ENCODE peak calls at places on chromosomes 3 and 15, in six cellular contexts. X is right lobe of liver, E is RWPE1, N is body of pancreas, R is suprapubic skin, Z is upper lobe of left lung. J is an unnamed sample.

GRCh38 chr3:36373084-36373483 is 7.2 kb upstream of the STAC start:
- DNase-seq in N (no peak), X (no peak), E (no peak), R (no peak), Z (no peak), J (no peak)

GRCh38 chr3:122247825-122248185 is 64.3 kb downstream of the CASR start:
- DNase-seq in Z (no peak), R (no peak), N (peak; percentile 22), X (no peak), E (no peak), J (no peak)

GRCh38 chr3:38493019-38493418 is 3.1 kb upstream of the EXOG start:
- DNase-seq in Z (no peak), R (no peak), E (no peak), X (no peak), N (no peak), J (no peak)

GRCh38 chr15:68335251-68335650 is 57.7 kb downstream of the FEM1B start:
- DNase-seq in R (no peak), X (peak; percentile 69), E (peak; percentile 36), Z (no peak), N (peak; percentile 78), J (no peak)

GRCh38 chr3:127959873-127960272 is 44.8 kb downstream of the KBTBD12 start:
- DNase-seq in Z (peak; percentile 36), N (peak; percentile 59), X (no peak), E (peak; percentile 25), R (no peak), J (no peak)

GRCh38 chr15:46892621-46893160 is 824.6 kb upstream of the SEMA6D start:
- DNase-seq in E (peak; percentile 1), Z (no peak), R (no peak), X (no peak), N (no peak), J (no peak)

GRCh38 chr3:138950006-138950644 is 3.1 kb downstream of the FOXL2NB start:
- DNase-seq in Z (no peak), R (no peak), E (no peak), X (no peak), N (no peak), J (no peak)

GRCh38 chr3:64150527-64151238 is 74.6 kb downstream of the PRICKLE2 start:
- DNase-seq in N (peak; percentile 86), Z (peak; percentile 82), R (no peak), E (no peak), X (no peak), J (peak; percentile 81)

GRCh38 chr3:133192363-133192945 is 154.3 kb downstream of the TMEM108 start:
- DNase-seq in Z (no peak), X (no peak), R (no peak), E (no peak), N (no peak), J (no peak)

GRCh38 chr15:65189102-65189740 is 4.1 kb upstream of the CLPX start:
- DNase-seq in R (no peak), Z (no peak), E (peak; percentile 62), N (no peak), X (no peak), J (no peak)

GRCh38 chr15:63238796-63239195 is 38.6 kb upstream of the APH1B start:
- DNase-seq in R (no peak), X (no peak), N (no peak), Z (no peak), E (peak; percentile 71), J (no peak)

GRCh38 chr15:90286678-90287077 is 21.2 kb downstream of the NGRN start:
- DNase-seq in X (no peak), R (no peak), N (no peak), Z (no peak), E (peak; percentile 53), J (no peak)

GRCh38 chr3:108513961-108514360 is 3.6 kb upstream of the MYH15 start:
- DNase-seq in E (no peak), Z (no peak), R (no peak), N (no peak), X (no peak), J (no peak)

GRCh38 chr15:63941698-63942465 is 104.4 kb downstream of the DAPK2 start:
- DNase-seq in X (peak; percentile 32), N (no peak), E (no peak), R (no peak), Z (no peak), J (no peak)

GRCh38 chr15:101203029-101203428 is 48.8 kb downstream of the CHSY1 start:
- DNase-seq in E (no peak), Z (no peak), N (no peak), X (no peak), R (no peak), J (no peak)

GRCh38 chr3:63974451-63974850 is 48.8 kb downstream of the PSMD6 start:
- DNase-seq in Z (no peak), R (no peak), X (no peak), N (no peak), E (no peak), J (no peak)

GRCh38 chr3:110940074-110940473 is 131.5 kb upstream of the NECTIN3 start:
- DNase-seq in Z (no peak), N (no peak), E (no peak), X (no peak), R (no peak), J (no peak)

GRCh38 chr3:19946291-19946831 is 536 bp upstream of the RAB5A start:
- DNase-seq in N (no peak), Z (no peak), X (no peak), E (no peak), R (peak; percentile 63), J (no peak)

GRCh38 chr3:46862689-46863020 is 589 bp downstream of the MYL3 start:
- DNase-seq in N (no peak), Z (no peak), E (no peak), X (no peak), R (no peak), J (no peak)

GRCh38 chr3:46861293-46861995 is 1.8 kb downstream of the MYL3 start:
- DNase-seq in N (no peak), R (peak; percentile 47), Z (peak; percentile 13), E (no peak), X (peak; percentile 37), J (no peak)

GRCh38 chr3:46861996-46862688 is 1.1 kb downstream of the MYL3 start:
- DNase-seq in R (peak; percentile 44), E (no peak), Z (no peak), X (peak; percentile 47), N (no peak), J (peak; percentile 3)

GRCh38 chr3:46858996-46859710 is 4.1 kb downstream of the MYL3 start:
- DNase-seq in N (no peak), X (peak; percentile 30), E (no peak), Z (peak; percentile 8), R (peak; percentile 44), J (peak; percentile 27)

DNA sequence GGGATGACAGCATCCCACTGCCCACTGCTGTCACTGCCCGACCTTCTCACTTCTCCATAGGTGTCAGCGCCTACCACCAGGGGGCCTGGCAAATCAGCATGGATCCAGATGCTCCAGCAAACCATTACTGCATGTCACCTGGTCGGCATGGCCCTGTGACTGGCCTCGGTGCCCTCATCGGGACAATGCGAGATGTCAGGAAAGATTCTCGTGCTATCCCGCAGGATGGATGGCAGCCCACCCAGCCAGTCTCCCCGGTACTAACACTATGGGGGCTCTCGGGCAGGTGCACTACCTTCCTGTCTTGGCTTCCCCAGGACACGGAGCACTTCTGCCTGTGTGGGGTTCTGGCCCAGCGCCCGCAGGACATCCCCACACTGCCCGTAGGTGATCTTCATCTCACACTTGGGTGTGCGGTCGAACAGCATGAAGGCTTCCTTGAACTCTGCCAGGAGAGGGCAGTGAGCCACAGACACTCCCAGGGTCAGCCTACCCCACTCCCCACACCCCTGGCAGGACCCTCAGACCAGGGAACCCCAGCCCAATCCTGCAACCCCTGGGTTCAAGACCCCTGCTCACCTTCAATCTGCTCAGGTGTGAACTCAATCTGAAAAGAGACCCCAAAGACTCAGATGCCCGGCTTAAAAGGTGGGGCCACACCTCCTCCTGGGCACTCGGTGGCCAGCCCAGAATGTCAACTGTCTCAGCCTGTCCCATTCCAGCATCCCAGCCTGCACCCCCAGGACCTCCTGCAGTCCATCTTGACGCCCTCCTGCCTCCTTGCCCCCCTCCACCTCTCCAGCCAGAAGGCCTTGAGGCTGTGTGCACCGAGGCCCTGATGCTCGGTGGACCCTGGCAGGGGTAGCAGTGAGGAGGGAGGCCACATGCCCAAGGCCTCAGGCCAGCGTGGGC is 2.6 kb downstream of the MYL3 start:
- DNase-seq in X (peak; percentile 53), R (peak; percentile 68), Z (peak; percentile 20), E (no peak), N (no peak), J (peak; percentile 31)
- TF ChIP-seq CTCF in X (peak; percentile 25), R (no peak), Z (peak; percentile 18), E (no peak), N (no peak), J (no peak)

DNA sequence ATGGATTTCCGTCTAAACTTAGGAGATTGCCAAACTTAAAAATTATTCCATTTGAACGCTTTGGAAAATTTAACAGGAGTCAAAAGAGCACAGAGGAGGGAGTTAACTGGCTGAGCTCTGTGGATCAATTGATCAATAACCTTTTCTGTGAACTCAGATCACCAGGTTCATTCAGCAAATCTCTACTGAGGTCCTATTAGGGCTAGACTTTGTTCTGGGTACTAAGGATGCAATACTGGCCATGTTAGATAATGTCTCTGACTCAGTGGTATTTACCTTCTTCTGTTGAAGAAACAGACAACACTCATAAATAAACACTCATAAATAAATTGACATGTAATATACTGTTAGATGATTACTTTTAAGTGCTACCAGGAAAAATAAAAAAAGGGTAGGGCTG is 323.4 kb upstream of the SUCLG2 start:
- DNase-seq in E (no peak), R (no peak), N (no peak), Z (no peak), X (no peak), J (no peak)
- TF ChIP-seq CTCF in E (no peak), R (no peak), N (no peak), Z (no peak), X (no peak), J (no peak)

GRCh38 chr3:9787714-9788113 is 4.6 kb downstream of the TADA3 start:
- DNase-seq in Z (no peak), N (no peak), E (no peak), R (no peak), X (no peak), J (no peak)

GRCh38 chr3:9784876-9785443 is 7.3 kb downstream of the TADA3 start:
- DNase-seq in Z (no peak), R (no peak), N (no peak), X (no peak), E (no peak), J (no peak)

GRCh38 chr3:9786209-9786739 is 6.0 kb downstream of the TADA3 start:
- DNase-seq in E (no peak), X (no peak), R (no peak), Z (no peak), N (no peak), J (no peak)

GRCh38 chr3:9785602-9786001 is 6.7 kb downstream of the TADA3 start:
- DNase-seq in E (no peak), N (no peak), R (no peak), Z (no peak), X (no peak), J (no peak)

GRCh38 chr3:9786825-9787654 is 5.2 kb downstream of the TADA3 start:
- DNase-seq in X (no peak), E (no peak), R (no peak), N (no peak), Z (no peak), J (no peak)
- TF ChIP-seq CTCF in X (peak; percentile 19), E (peak; percentile 38), R (no peak), N (no peak), Z (no peak), J (no peak)

DNA sequence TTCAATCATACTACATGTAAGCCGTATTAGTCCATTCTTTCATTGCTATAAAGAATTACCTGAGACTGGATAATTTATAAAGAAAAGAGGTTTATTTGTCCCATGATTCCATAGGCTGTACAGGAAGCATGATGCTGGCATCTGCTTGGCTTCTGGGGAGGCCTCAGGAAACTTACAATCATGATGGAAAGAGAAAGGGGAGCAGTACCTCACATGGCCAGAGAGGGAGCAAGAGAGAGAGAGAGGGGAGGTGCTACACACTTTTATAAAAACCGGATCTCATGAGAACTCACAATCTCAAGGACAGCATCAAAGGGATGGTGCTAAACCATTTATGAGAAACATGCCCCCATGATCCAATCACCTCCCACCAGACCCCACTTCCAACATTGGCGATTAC is 14.3 kb upstream of the CLASP2 start:
- DNase-seq in N (no peak), X (no peak), Z (no peak), R (no peak), E (no peak), J (no peak)
- TF ChIP-seq CTCF in N (no peak), X (no peak), Z (no peak), R (peak; percentile 15), E (peak; percentile 27), J (no peak)